ENCODE peak calls at places on chromosomes 1 and 21, in six cellular contexts. W is stomach, B is breast epithelium, H is ovary, F is heart left ventricle, M is endothelial cell of umbilical vein. N is an unnamed sample.

GRCh38 chr21:17514124-17514481 is 1.3 kb downstream of the CXADR start:
- DNase-seq in B (no peak), M (peak), W (no peak), H (no peak), F (no peak), N (no peak)

GRCh38 chr1:214352838-214353237 is 71.9 kb downstream of the SMYD2 start:
- DNase-seq in H (no peak), F (no peak), W (no peak), B (no peak), M (no peak), N (no peak)

GRCh38 chr1:65175171-65176070 is 27.4 kb downstream of the AK4 start:
- DNase-seq in B (no peak), W (no peak), M (no peak), F (peak), H (no peak), N (no peak)

GRCh38 chr1:3735683-3736070 is 16.6 kb upstream of the CCDC27 start:
- DNase-seq in B (no peak), H (no peak), F (no peak), M (no peak), W (no peak), N (no peak)

GRCh38 chr21:44478124-44478800 is 23.0 kb downstream of the LRRC3 start:
- DNase-seq in W (no peak), B (no peak), H (no peak), M (no peak), F (no peak), N (no peak)

GRCh38 chr1:27634166-27634981 is 611 bp downstream of the FGR start:
- DNase-seq in B (no peak), F (peak), W (peak), M (peak), H (no peak), N (no peak)

GRCh38 chr21:42845296-42845965 is 33.9 kb downstream of the WDR4 start:
- DNase-seq in F (peak), B (no peak), M (peak), H (peak), W (peak), N (no peak)

GRCh38 chr1:224058303-224058702 is 55.6 kb upstream of the FBXO28 start:
- DNase-seq in M (peak), H (no peak), W (no peak), F (no peak), B (no peak), N (no peak)

GRCh38 chr1:230140221-230141001 is 73.4 kb downstream of the GALNT2 start:
- DNase-seq in B (no peak), F (peak), M (no peak), W (no peak), H (peak), N (no peak)

GRCh38 chr1:42735477-42736105 is 4.4 kb downstream of the CLDN19 start:
- DNase-seq in M (no peak), H (no peak), W (no peak), F (no peak), B (no peak), N (no peak)

GRCh38 chr1:245416771-245417170 is 262.0 kb downstream of the KIF26B start:
- DNase-seq in F (no peak), H (no peak), M (no peak), B (no peak), W (no peak), N (no peak)

GRCh38 chr1:151612506-151613274 is 840 bp downstream of the SNX27 start:
- DNase-seq in B (no peak), W (no peak), F (peak), H (peak), M (peak), N (no peak)

GRCh38 chr1:89262643-89263042 is 10.0 kb downstream of the GBP5 start:
- DNase-seq in W (no peak), B (no peak), H (no peak), F (no peak), M (peak), N (peak)

GRCh38 chr21:16358021-16358420 is 628.2 kb downstream of the USP25 start:
- DNase-seq in F (no peak), H (no peak), M (peak), B (no peak), W (no peak), N (no peak)

GRCh38 chr1:172764378-172764777 is 105.5 kb downstream of the FASLG start:
- DNase-seq in B (no peak), M (peak), H (no peak), W (peak), F (no peak), N (no peak)

GRCh38 chr1:160428655-160429054 is 28.3 kb downstream of the VANGL2 start:
- DNase-seq in F (peak), H (no peak), B (no peak), W (peak), M (peak), N (peak)

GRCh38 chr1:247430430-247430829 is 14.5 kb downstream of the NLRP3 start:
- DNase-seq in F (no peak), M (no peak), W (no peak), H (no peak), B (no peak), N (no peak)

GRCh38 chr1:183992424-183992823 is 45.1 kb downstream of the COLGALT2 start:
- DNase-seq in F (no peak), M (no peak), B (no peak), W (no peak), H (no peak), N (no peak)

GRCh38 chr1:162387226-162388082 is 5.9 kb downstream of the C1orf226 start:
- DNase-seq in W (no peak), F (no peak), H (peak), M (peak), B (no peak), N (no peak)

GRCh38 chr21:26212220-26212619 is 41.6 kb upstream of the APP start:
- DNase-seq in B (no peak), W (no peak), F (no peak), M (no peak), H (no peak), N (no peak)

GRCh38 chr1:12511516-12512468 is 106.2 kb downstream of the DHRS3 start:
- DNase-seq in M (peak), H (no peak), F (no peak), W (no peak), B (no peak), N (no peak)

GRCh38 chr1:116754203-116754977 is at the start of gene CD2:
- DNase-seq in H (no peak), B (no peak), M (no peak), F (no peak), W (peak), N (no peak)

GRCh38 chr1:13582713-13583443 is 754 bp upstream of the PDPN start:
- DNase-seq in B (no peak), H (peak), W (no peak), M (no peak), F (no peak), N (no peak)

GRCh38 chr1:49864597-49864996 is 159.2 kb downstream of the AGBL4 start:
- DNase-seq in M (no peak), F (no peak), B (no peak), H (no peak), W (no peak), N (peak)

GRCh38 chr1:88371396-88371795 is 312.7 kb upstream of the PKN2 start:
- DNase-seq in B (no peak), M (no peak), W (no peak), H (no peak), F (no peak), N (no peak)

GRCh38 chr1:62356257-62356835 is 37.1 kb upstream of the KANK4 start:
- DNase-seq in B (no peak), W (no peak), M (no peak), H (no peak), F (no peak), N (peak)

DNA sequence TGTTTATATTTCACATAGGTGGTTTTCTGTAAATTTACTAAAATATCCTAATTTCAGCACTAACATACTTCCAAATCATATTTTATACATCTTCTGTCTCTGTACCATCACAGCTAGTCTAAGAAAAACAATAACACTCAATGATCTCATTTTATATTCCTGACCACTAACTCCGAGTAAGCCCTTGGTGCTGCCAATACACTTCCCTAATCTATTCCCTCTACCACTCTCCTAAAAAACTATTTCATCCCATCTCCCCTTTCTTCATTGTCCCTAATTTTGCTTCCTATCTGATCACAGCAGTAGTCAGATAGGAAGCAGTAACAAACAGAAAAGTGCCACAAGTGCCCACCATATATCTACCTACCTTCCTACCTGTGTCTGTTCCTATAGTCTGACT is 36.2 kb downstream of the ASH1L start:
- DNase-seq in M (no peak), F (no peak), B (no peak), W (no peak), H (no peak), N (no peak)
- TF ChIP-seq POLR2A in M (no peak), F (no peak), B (no peak), W (no peak), H (no peak), N (no peak)

GRCh38 chr1:164780863-164781262 is 221.9 kb downstream of the PBX1 start:
- DNase-seq in F (no peak), M (no peak), W (no peak), B (no peak), H (no peak), N (peak)
- TF ChIP-seq POLR2A in F (peak), M (no peak), W (no peak), B (no peak), H (no peak), N (no peak)

GRCh38 chr1:54442185-54442584 is 36.0 kb upstream of the SSBP3 start:
- DNase-seq in M (no peak), H (no peak), F (no peak), B (no peak), W (no peak), N (no peak)

GRCh38 chr1:54436826-54437225 is 30.6 kb upstream of the SSBP3 start:
- DNase-seq in W (no peak), B (no peak), M (no peak), H (no peak), F (no peak), N (no peak)

GRCh38 chr1:54439550-54440223 is 33.5 kb upstream of the SSBP3 start:
- DNase-seq in M (no peak), H (no peak), B (no peak), W (no peak), F (no peak), N (no peak)

DNA sequence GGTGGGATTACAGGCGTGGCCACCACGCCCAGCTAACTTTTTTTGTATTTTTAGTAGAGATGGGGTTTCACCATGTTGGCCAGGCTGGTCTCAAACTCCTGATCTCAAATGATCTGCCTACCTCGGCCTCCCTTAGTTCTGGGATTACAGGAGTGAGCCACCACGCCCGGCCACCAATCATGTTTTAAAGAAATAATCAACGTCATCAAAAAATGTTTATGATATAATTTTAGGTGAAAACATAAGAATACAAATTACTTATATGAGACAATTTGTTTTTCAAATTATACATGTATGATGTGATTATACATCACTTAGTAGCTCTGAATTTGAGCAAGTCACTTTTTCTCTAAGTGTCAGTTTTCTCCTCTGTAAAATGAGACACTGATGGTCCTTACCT is 31.6 kb upstream of the SSBP3 start:
- DNase-seq in W (no peak), M (no peak), F (no peak), B (no peak), H (no peak), N (no peak)
- TF ChIP-seq POLR2A in W (no peak), M (no peak), F (no peak), B (no peak), H (no peak), N (no peak)

GRCh38 chr1:150575072-150575489 is 4.3 kb downstream of the MCL1 start:
- DNase-seq in W (no peak), B (no peak), H (no peak), F (no peak), M (no peak), N (no peak)
- TF ChIP-seq POLR2A in W (no peak), B (no peak), H (no peak), F (peak), M (no peak), N (no peak)

GRCh38 chr1:30907390-30907640 is 1.2 kb downstream of the SDC3 start:
- DNase-seq in B (no peak), W (no peak), M (no peak), H (no peak), F (no peak), N (no peak)

GRCh38 chr1:30906631-30907389 is 1.7 kb downstream of the SDC3 start:
- DNase-seq in F (no peak), M (no peak), W (no peak), H (no peak), B (no peak), N (no peak)

GRCh38 chr1:30908886-30909777 is 574 bp upstream of the SDC3 start:
- DNase-seq in F (no peak), W (no peak), B (no peak), H (no peak), M (no peak), N (no peak)

GRCh38 chr1:30907641-30908445 is 715 bp downstream of the SDC3 start:
- DNase-seq in B (no peak), W (no peak), F (no peak), M (no peak), H (no peak), N (no peak)

DNA sequence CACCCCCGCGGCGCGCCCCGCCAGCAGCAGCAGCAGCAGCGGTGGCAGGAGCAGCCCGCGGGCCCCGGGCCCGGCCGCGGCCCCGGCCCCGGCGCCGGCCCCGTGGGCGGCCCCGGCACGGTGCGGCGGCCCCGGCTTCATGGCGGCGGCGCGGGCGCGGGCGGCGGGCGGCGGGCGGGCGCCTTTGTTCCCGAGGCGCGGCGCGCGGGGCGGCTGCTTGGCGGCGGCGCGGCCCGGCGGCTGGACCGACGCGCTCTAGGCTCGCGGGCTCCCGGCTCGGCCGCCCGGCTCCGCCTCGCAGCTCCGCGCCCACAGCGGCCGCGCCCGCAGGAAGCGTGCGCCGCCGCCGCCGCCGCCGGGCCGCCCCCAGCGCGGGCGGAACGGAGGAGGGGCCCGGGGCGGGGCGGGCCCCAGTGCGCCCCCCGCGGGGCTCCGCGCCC is at the start of gene SDC3:
- DNase-seq in M (no peak), H (no peak), B (no peak), F (no peak), W (peak), N (no peak)
- TF ChIP-seq POLR2A in M (no peak), H (no peak), B (no peak), F (no peak), W (no peak), N (peak)